ENCODE peak calls at places on chromosomes 12 and 14, in nine cellular contexts. V, O, U, R, H, Q, D, W and I are unnamed samples.

GRCh38 chr12:46442239-46442638 is 69.7 kb upstream of the SLC38A2 start:
- DNase-seq in U (no peak), R (peak), V (no peak), D (no peak), O (peak), Q (peak), H (no peak), W (no peak), I (peak)

GRCh38 chr14:91195881-91196280 is 48.6 kb downstream of the GPR68 start:
- DNase-seq in R (no peak), W (no peak), V (no peak), H (no peak), U (no peak), D (no peak), Q (no peak), O (no peak), I (no peak)

GRCh38 chr12:62434504-62435336 is 31.9 kb upstream of the MON2 start:
- DNase-seq in U (peak), O (no peak), Q (peak), R (no peak), V (no peak), W (no peak), D (no peak), H (no peak), I (no peak)

GRCh38 chr14:103724116-103724515 is 8.5 kb downstream of the ZFYVE21 start:
- DNase-seq in V (no peak), D (peak), O (peak), Q (no peak), U (no peak), R (no peak), H (no peak), W (no peak), I (peak)

GRCh38 chr12:60106207-60106606 is 510.4 kb downstream of the SLC16A7 start:
- DNase-seq in V (no peak), Q (peak), O (peak), U (no peak), W (no peak), D (no peak), R (peak), H (no peak), I (peak)

GRCh38 chr12:120735181-120735580 is 9.6 kb downstream of the ACADS start:
- DNase-seq in O (no peak), U (no peak), Q (no peak), W (no peak), D (no peak), H (no peak), R (no peak), V (no peak), I (no peak)

GRCh38 chr12:31773223-31773750 is 44.5 kb upstream of the AMN1 start:
- DNase-seq in U (peak), D (no peak), O (peak), V (no peak), W (no peak), R (no peak), Q (peak), H (no peak), I (no peak)

GRCh38 chr12:49092816-49093406 is 1.7 kb downstream of the DHH start:
- DNase-seq in O (no peak), U (no peak), R (no peak), D (no peak), V (no peak), H (no peak), Q (no peak), W (no peak), I (no peak)

GRCh38 chr14:78202976-78203375 is 32.8 kb downstream of the NRXN3 start:
- DNase-seq in Q (no peak), U (peak), W (no peak), D (no peak), R (no peak), H (no peak), V (no peak), O (no peak), I (no peak)

GRCh38 chr12:1838223-1838993 is 18.0 kb downstream of the LRTM2 start:
- DNase-seq in V (no peak), U (no peak), W (no peak), O (no peak), H (no peak), Q (no peak), D (no peak), R (no peak), I (no peak)

GRCh38 chr14:75968461-75968860 is 13.3 kb downstream of the TGFB3 start:
- DNase-seq in W (no peak), H (no peak), V (no peak), U (no peak), R (no peak), O (peak), D (no peak), Q (no peak), I (peak)

GRCh38 chr12:39300799-39301198 is 142.1 kb downstream of the KIF21A start:
- DNase-seq in D (no peak), H (no peak), U (no peak), O (peak), R (no peak), V (no peak), Q (no peak), W (no peak), I (peak)

GRCh38 chr12:2092890-2093289 is 40.1 kb downstream of the CACNA1C start:
- DNase-seq in Q (peak), R (peak), H (no peak), W (no peak), V (peak), U (peak), D (peak), O (peak), I (peak)

GRCh38 chr14:101470266-101470665 is 91.0 kb upstream of the DIO3 start:
- DNase-seq in W (no peak), Q (no peak), D (no peak), O (no peak), H (no peak), U (no peak), V (no peak), R (no peak), I (no peak)

GRCh38 chr14:24353551-24354529 is 14.0 kb upstream of the RIPK3 start:
- DNase-seq in D (no peak), H (no peak), R (peak), Q (no peak), W (no peak), U (no peak), O (peak), V (no peak), I (peak)

GRCh38 chr14:61177279-61178225 is 103.6 kb downstream of the TMEM30B start:
- DNase-seq in U (no peak), V (no peak), R (no peak), O (no peak), Q (peak), H (no peak), W (no peak), D (no peak), I (peak)

GRCh38 chr12:28750946-28751714 is 397.9 kb upstream of the FAR2 start:
- DNase-seq in H (no peak), R (no peak), D (no peak), W (no peak), V (no peak), U (no peak), O (no peak), Q (no peak), I (no peak)

GRCh38 chr12:11773889-11774677 is 124.6 kb downstream of the ETV6 start:
- DNase-seq in Q (no peak), D (no peak), H (no peak), W (no peak), O (no peak), R (no peak), U (no peak), V (no peak), I (no peak)

GRCh38 chr14:78982551-78982950 is 812.4 kb downstream of the NRXN3 start:
- DNase-seq in D (no peak), V (no peak), Q (no peak), R (no peak), H (no peak), U (no peak), W (no peak), O (peak), I (peak)

GRCh38 chr14:53999061-53999488 is 42.5 kb upstream of the BMP4 start:
- DNase-seq in H (no peak), R (peak), O (peak), W (no peak), Q (peak), V (peak), U (peak), D (no peak), I (peak)

GRCh38 chr12:94172973-94173372 is 24.6 kb downstream of the PLXNC1 start:
- DNase-seq in R (peak), V (peak), U (no peak), Q (peak), W (peak), D (no peak), H (no peak), O (peak), I (peak)

GRCh38 chr14:66281036-66281776 is 205.0 kb upstream of the CCDC196 start:
- DNase-seq in W (no peak), O (peak), D (peak), R (no peak), Q (no peak), U (peak), V (no peak), H (no peak), I (peak)

GRCh38 chr12:84772281-84772680 is 140.3 kb downstream of the SLC6A15 start:
- DNase-seq in H (no peak), D (no peak), U (no peak), R (no peak), O (no peak), Q (no peak), W (no peak), V (no peak), I (peak)

GRCh38 chr12:24943947-24944597 is 4.8 kb downstream of the BCAT1 start:
- DNase-seq in W (no peak), D (no peak), O (no peak), R (no peak), U (no peak), H (no peak), Q (no peak), V (no peak), I (no peak)

GRCh38 chr14:31855262-31855661 is 221.8 kb upstream of the ARHGAP5 start:
- DNase-seq in V (no peak), O (no peak), R (no peak), D (no peak), Q (no peak), U (no peak), W (no peak), H (no peak), I (peak)

GRCh38 chr12:94704452-94704871 is 54.1 kb upstream of the TMCC3 start:
- DNase-seq in H (peak), O (peak), U (no peak), W (peak), Q (peak), R (peak), D (no peak), V (no peak), I (peak)

GRCh38 chr12:72264548-72265175 is 7.5 kb upstream of the TRHDE start:
- DNase-seq in O (peak), W (no peak), H (no peak), D (no peak), Q (no peak), V (no peak), R (no peak), U (no peak), I (no peak)

GRCh38 chr12:39393890-39394289 is 49.0 kb downstream of the KIF21A start:
- DNase-seq in Q (no peak), H (no peak), W (no peak), O (no peak), U (peak), V (no peak), D (no peak), R (no peak), I (no peak)

GRCh38 chr14:72792051-72792788 is 101.7 kb downstream of the DPF3 start:
- DNase-seq in D (peak), Q (no peak), O (no peak), V (no peak), W (no peak), H (no peak), R (peak), U (peak), I (no peak)

GRCh38 chr14:99188721-99189120 is 83.3 kb downstream of the BCL11B start:
- DNase-seq in O (no peak), Q (no peak), H (no peak), D (no peak), U (peak), W (no peak), V (no peak), R (no peak), I (no peak)

GRCh38 chr12:98440165-98440581 is 75.2 kb upstream of the TMPO start:
- DNase-seq in U (peak), H (no peak), D (peak), V (peak), R (peak), W (no peak), Q (peak), O (peak), I (peak)

GRCh38 chr12:94898388-94898787 is 105.1 kb downstream of the NDUFA12 start:
- DNase-seq in D (no peak), H (no peak), Q (peak), W (no peak), O (peak), V (no peak), U (no peak), R (no peak), I (peak)

GRCh38 chr12:14260011-14260993 is 105.2 kb upstream of the ATF7IP start:
- DNase-seq in R (peak), W (no peak), V (peak), U (peak), D (peak), O (peak), H (peak), Q (peak), I (peak)